ENCODE peak calls at places on chromosomes 11 and 22, in six cellular contexts. S is adrenal gland, P is fibroblast of villous mesenchyme, L is A549, K is brain microvascular endothelial cell, B is pancreas. E is an unnamed sample.

GRCh38 chr22:39937881-39938280 is 22.3 kb upstream of the TMA7B start:
- DNase-seq in S (no peak), P (no peak), L (no peak), K (no peak), B (no peak), E (no peak)

GRCh38 chr22:40585205-40585778 is 51.2 kb downstream of the MRTFA start:
- DNase-seq in S (no peak), P (no peak), L (no peak), K (no peak), B (no peak), E (no peak)

GRCh38 chr11:17171342-17171741 is 36.4 kb downstream of the PIK3C2A start:
- DNase-seq in S (no peak), P (peak; percentile 17), L (no peak), K (no peak), B (no peak), E (peak; percentile 30)

GRCh38 chr11:70078095-70078795 is at the start of gene ANO1:
- DNase-seq in S (no peak), P (no peak), L (no peak), K (no peak), B (no peak), E (no peak)

GRCh38 chr11:94706211-94706610 is 61.9 kb upstream of the AMOTL1 start:
- DNase-seq in S (no peak), P (no peak), L (no peak), K (no peak), B (no peak), E (no peak)

GRCh38 chr11:28657378-28658030 is 549.3 kb downstream of the METTL15 start:
- DNase-seq in S (no peak), P (peak; percentile 40), L (no peak), K (no peak), B (no peak), E (no peak)

GRCh38 chr11:75024764-75025211 is 36.1 kb downstream of the NEU3 start:
- DNase-seq in S (peak; percentile 72), P (no peak), L (no peak), K (no peak), B (no peak), E (no peak)

GRCh38 chr22:25368271-25368670 is 148.8 kb downstream of the CRYBB2 start:
- DNase-seq in S (peak; percentile 63), P (peak; percentile 62), L (peak; percentile 11), K (peak; percentile 56), B (no peak), E (no peak)

GRCh38 chr11:86067230-86068137 is 1.4 kb downstream of the PICALM start:
- DNase-seq in S (no peak), P (peak; percentile 35), L (no peak), K (no peak), B (no peak), E (no peak)

GRCh38 chr22:20624161-20624616 is 116.8 kb downstream of the MED15 start:
- DNase-seq in S (no peak), P (no peak), L (no peak), K (peak; percentile 14), B (no peak), E (no peak)

GRCh38 chr22:35102663-35103062 is 36.7 kb downstream of the ISX start:
- DNase-seq in S (no peak), P (no peak), L (peak; percentile 27), K (peak; percentile 12), B (no peak), E (peak; percentile 12)

GRCh38 chr11:78168539-78169477 is 19.6 kb downstream of the KCTD21 start:
- DNase-seq in S (peak; percentile 91), P (peak; percentile 49), L (no peak), K (peak; percentile 96), B (peak; percentile 21), E (no peak)

GRCh38 chr11:92739020-92739419 is 230.4 kb upstream of the MTNR1B start:
- DNase-seq in S (no peak), P (peak; percentile 28), L (no peak), K (peak; percentile 16), B (no peak), E (no peak)

GRCh38 chr11:44416776-44417175 is 106.8 kb upstream of the ALX4 start:
- DNase-seq in S (no peak), P (no peak), L (peak; percentile 14), K (no peak), B (no peak), E (peak; percentile 70)

GRCh38 chr11:13143486-13144297 is 133.9 kb upstream of the BMAL1 start:
- DNase-seq in S (no peak), P (no peak), L (no peak), K (no peak), B (no peak), E (no peak)

GRCh38 chr22:43830931-43831560 is 18.9 kb upstream of the EFCAB6 start:
- DNase-seq in S (no peak), P (no peak), L (no peak), K (no peak), B (no peak), E (no peak)

GRCh38 chr11:42778193-42778592 is 533.6 kb upstream of the API5 start:
- DNase-seq in S (no peak), P (no peak), L (no peak), K (no peak), B (no peak), E (no peak)

GRCh38 chr11:73478737-73479347 is 102.6 kb downstream of the RELT start:
- DNase-seq in S (no peak), P (peak; percentile 47), L (peak; percentile 51), K (peak; percentile 20), B (no peak), E (no peak)

GRCh38 chr22:22848364-22848866 is 39.2 kb upstream of the IGLL5 start:
- DNase-seq in S (peak; percentile 60), P (peak; percentile 41), L (peak; percentile 38), K (peak; percentile 22), B (peak; percentile 45), E (no peak)

GRCh38 chr11:46414466-46414796 is 22.9 kb upstream of the CHRM4 start:
- DNase-seq in S (no peak), P (no peak), L (no peak), K (no peak), B (no peak), E (no peak)

GRCh38 chr11:11622772-11623531 is 1.1 kb upstream of the GALNT18 start:
- DNase-seq in S (no peak), P (peak; percentile 37), L (no peak), K (no peak), B (no peak), E (no peak)

GRCh38 chr11:11621881-11622706 is at the start of gene GALNT18:
- DNase-seq in S (peak; percentile 91), P (peak; percentile 89), L (peak; percentile 94), K (peak; percentile 74), B (peak; percentile 93), E (no peak)

GRCh38 chr11:11620251-11620965 is 1.4 kb downstream of the GALNT18 start:
- DNase-seq in S (peak; percentile 33), P (no peak), L (peak; percentile 58), K (no peak), B (peak; percentile 43), E (no peak)

GRCh38 chr11:11620966-11621880 is 582 bp downstream of the GALNT18 start:
- DNase-seq in S (peak; percentile 23), P (peak; percentile 13), L (peak; percentile 32), K (no peak), B (peak; percentile 26), E (no peak)

GRCh38 chr11:11618973-11619435 is 2.8 kb downstream of the GALNT18 start:
- DNase-seq in S (no peak), P (no peak), L (peak; percentile 44), K (no peak), B (no peak), E (no peak)
- TF ChIP-seq CTCF in S (no peak), P (peak; percentile 6), L (peak; percentile 44), K (peak; percentile 14), B (no peak), E (peak; percentile 38)

GRCh38 chr11:64876226-64876750 is 2.1 kb downstream of the EHD1 start:
- DNase-seq in S (no peak), P (no peak), L (no peak), K (no peak), B (no peak), E (no peak)
- H3K4me3 ChIP-seq in S (no peak overlapping the region), P (peak overlapping the region; percentile 97), L (peak overlapping the region; percentile 90), K (peak overlapping the region; percentile 97), B (no peak overlapping the region), E (peak overlapping the region; percentile 90)

DNA sequence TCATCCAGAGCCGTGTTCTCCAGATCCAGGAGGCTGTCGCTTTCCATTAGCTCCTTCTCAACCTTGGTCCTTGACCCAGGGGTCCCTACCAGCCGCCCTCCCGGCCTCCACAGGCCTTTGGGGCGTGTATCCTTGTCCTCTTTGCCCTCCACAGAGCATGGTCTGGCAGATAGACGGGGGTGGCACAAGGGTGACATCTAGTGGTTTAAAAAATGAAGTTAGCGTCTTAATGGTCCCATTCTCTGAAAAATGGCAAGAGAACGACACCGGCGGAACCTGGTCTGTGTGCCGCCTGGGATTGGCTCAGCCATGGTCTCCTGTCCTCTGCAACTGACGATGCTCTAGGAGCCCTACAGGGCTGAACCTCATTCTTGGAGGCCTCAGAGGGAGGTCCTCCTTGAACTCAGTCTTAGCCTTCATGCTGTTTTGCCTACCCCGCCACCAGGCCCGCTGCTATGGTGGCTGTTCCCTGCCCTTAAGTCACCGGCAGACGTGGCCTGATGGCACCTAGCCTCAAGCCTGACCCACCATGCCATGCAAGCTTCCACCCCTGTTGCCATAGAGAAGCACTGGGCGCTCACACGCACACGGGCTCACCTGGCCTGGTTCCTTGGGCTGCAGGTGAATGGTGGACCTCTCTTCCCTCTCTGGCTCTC is 152.1 kb upstream of the SYN3 start:
- DNase-seq in S (peak; percentile 17), P (peak; percentile 24), L (peak; percentile 41), K (peak; percentile 11), B (no peak), E (no peak)
- TF ChIP-seq CTCF in S (peak; percentile 32), P (peak; percentile 48), L (peak; percentile 52), K (peak; percentile 65), B (peak; percentile 31), E (peak; percentile 71)

GRCh38 chr11:32331098-32331497 is 104.2 kb downstream of the WT1 start:
- DNase-seq in S (no peak), P (peak; percentile 59), L (no peak), K (no peak), B (no peak), E (no peak)

GRCh38 chr11:32331792-32332191 is 103.5 kb downstream of the WT1 start:
- DNase-seq in S (no peak), P (no peak), L (no peak), K (no peak), B (no peak), E (no peak)

GRCh38 chr11:32334822-32335221 is 100.5 kb downstream of the WT1 start:
- DNase-seq in S (no peak), P (no peak), L (peak; percentile 80), K (no peak), B (no peak), E (no peak)

GRCh38 chr11:32333335-32333991 is 101.9 kb downstream of the WT1 start:
- DNase-seq in S (peak; percentile 68), P (peak; percentile 60), L (peak; percentile 72), K (peak; percentile 44), B (peak; percentile 72), E (no peak)

GRCh38 chr11:32332990-32333334 is 102.4 kb downstream of the WT1 start:
- DNase-seq in S (no peak), P (no peak), L (no peak), K (no peak), B (no peak), E (no peak)
- H3K4me3 ChIP-seq in S (no peak overlapping the region), P (no peak overlapping the region), L (peak overlapping the region; percentile 46), K (peak overlapping the region; percentile 53), B (no peak overlapping the region), E (peak overlapping the region; percentile 50)

DNA sequence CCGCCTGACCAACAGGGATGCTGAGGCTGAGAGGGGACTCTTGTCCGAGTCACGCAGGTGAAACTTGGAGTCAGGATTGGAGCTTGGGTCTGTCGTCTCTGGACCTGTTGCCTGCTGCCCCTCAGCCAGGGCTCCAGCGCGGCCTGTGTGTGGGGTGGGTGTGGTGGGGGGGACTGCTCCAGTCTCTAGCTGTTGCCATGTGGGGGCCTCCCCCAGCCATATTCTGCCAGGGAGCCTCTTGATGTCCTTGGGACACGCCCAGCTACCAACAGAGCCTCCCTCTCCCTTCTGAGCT is 252.1 kb downstream of the TBC1D22A start:
- DNase-seq in S (no peak), P (no peak), L (no peak), K (no peak), B (no peak), E (no peak)
- TF ChIP-seq CTCF in S (no peak), P (no peak), L (no peak), K (no peak), B (no peak), E (no peak)